ENCODE peak calls at places on chromosomes 13 and 19, in seven cellular contexts. D is IMR-90, I is H9, C is H1, H is trophoblast cell, Y is mesendoderm, G is mesenchymal stem cell. A is an unnamed sample.

GRCh38 chr13:42377640-42378382 is 105.9 kb downstream of the AKAP11 start:
- DNase-seq in D (no peak), I (no peak), C (no peak), H (no peak), Y (peak), G (peak), A (no peak)

GRCh38 chr13:111511805-111512504 is 191.5 kb downstream of the TEX29 start:
- DNase-seq in D (no peak), I (peak), C (no peak), H (no peak), Y (no peak), G (no peak), A (no peak)

GRCh38 chr19:8451885-8452284 is 7.1 kb downstream of the HNRNPM start:
- DNase-seq in D (peak), I (no peak), C (no peak), H (no peak), Y (peak), G (peak), A (no peak)

GRCh38 chr13:112531263-112531794 is 56.6 kb downstream of the TUBGCP3 start:
- DNase-seq in D (no peak), I (no peak), C (no peak), H (no peak), Y (no peak), G (no peak), A (no peak)

GRCh38 chr19:29673451-29674371 is 8.4 kb downstream of the PLEKHF1 start:
- DNase-seq in D (no peak), I (no peak), C (no peak), H (no peak), Y (no peak), G (no peak), A (no peak)

GRCh38 chr13:49627831-49628652 is at the start of gene ARL11:
- DNase-seq in D (no peak), I (peak), C (peak), H (peak), Y (peak), G (no peak), A (no peak)

GRCh38 chr13:100089633-100090032 is 740 bp downstream of the PCCA start:
- DNase-seq in D (peak), I (no peak), C (no peak), H (no peak), Y (no peak), G (peak), A (no peak)

GRCh38 chr13:77239312-77239711 is 87.6 kb downstream of the MYCBP2 start:
- DNase-seq in D (peak), I (no peak), C (no peak), H (no peak), Y (no peak), G (no peak), A (no peak)

GRCh38 chr19:10863107-10863700 is 8.1 kb upstream of the CARM1 start:
- DNase-seq in D (no peak), I (no peak), C (no peak), H (peak), Y (no peak), G (peak), A (no peak)

GRCh38 chr13:89568276-89568675 is 1779.2 kb upstream of the MIR17HG start:
- DNase-seq in D (no peak), I (no peak), C (no peak), H (no peak), Y (no peak), G (peak), A (no peak)

GRCh38 chr13:77338961-77339401 is 12.1 kb upstream of the MYCBP2 start:
- DNase-seq in D (no peak), I (no peak), C (no peak), H (no peak), Y (no peak), G (no peak), A (no peak)

GRCh38 chr13:91383836-91384235 is 14.6 kb upstream of the GPC5 start:
- DNase-seq in D (no peak), I (no peak), C (no peak), H (no peak), Y (no peak), G (no peak), A (no peak)

GRCh38 chr13:113275387-113275786 is 21.7 kb upstream of the LAMP1 start:
- DNase-seq in D (peak), I (peak), C (no peak), H (no peak), Y (peak), G (peak), A (no peak)

GRCh38 chr13:43815204-43815603 is 28.4 kb upstream of the ENOX1 start:
- DNase-seq in D (peak), I (no peak), C (no peak), H (peak), Y (peak), G (peak), A (no peak)

GRCh38 chr19:11092181-11092538 is 2.9 kb downstream of the LDLR start:
- DNase-seq in D (peak), I (no peak), C (no peak), H (peak), Y (no peak), G (peak), A (no peak)

GRCh38 chr13:47933688-47934011 is 67.4 kb downstream of the SUCLA2 start:
- DNase-seq in D (peak), I (no peak), C (no peak), H (no peak), Y (no peak), G (peak), A (no peak)

GRCh38 chr13:27170221-27170520 is 1.4 kb downstream of the USP12 start:
- DNase-seq in D (peak), I (no peak), C (no peak), H (no peak), Y (no peak), G (peak), A (no peak)

GRCh38 chr13:102091231-102091630 is 310.6 kb downstream of the FGF14 start:
- DNase-seq in D (no peak), I (peak), C (peak), H (no peak), Y (peak), G (peak), A (no peak)

GRCh38 chr13:87656311-87656710 is 14.9 kb upstream of the SLITRK5 start:
- DNase-seq in D (no peak), I (no peak), C (no peak), H (no peak), Y (no peak), G (no peak), A (no peak)

GRCh38 chr19:34336781-34337271 is 28.2 kb upstream of the GPI start:
- DNase-seq in D (peak), I (no peak), C (no peak), H (no peak), Y (peak), G (peak), A (no peak)

GRCh38 chr13:70960841-70961443 is 852.7 kb upstream of the KLHL1 start:
- DNase-seq in D (peak), I (no peak), C (no peak), H (no peak), Y (peak), G (peak), A (peak)

GRCh38 chr19:40686882-40687524 is 3.4 kb downstream of the NUMBL start:
- DNase-seq in D (no peak), I (no peak), C (no peak), H (no peak), Y (no peak), G (no peak), A (no peak)

GRCh38 chr13:79679334-79679733 is 198.4 kb downstream of the NDFIP2 start:
- DNase-seq in D (peak), I (peak), C (peak), H (peak), Y (peak), G (peak), A (peak)

GRCh38 chr19:35596366-35596999 is 10.5 kb downstream of the PMIS2 start:
- DNase-seq in D (no peak), I (no peak), C (no peak), H (no peak), Y (peak), G (peak), A (no peak)

GRCh38 chr13:76812206-76812882 is 73.9 kb downstream of the KCTD12 start:
- DNase-seq in D (no peak), I (no peak), C (no peak), H (no peak), Y (no peak), G (no peak), A (no peak)

GRCh38 chr13:53408847-53409568 is 380.4 kb downstream of the OLFM4 start:
- DNase-seq in D (no peak), I (no peak), C (no peak), H (no peak), Y (no peak), G (no peak), A (no peak)

GRCh38 chr13:62294210-62294609 is 878.6 kb upstream of the PCDH20 start:
- DNase-seq in D (peak), I (no peak), C (no peak), H (no peak), Y (no peak), G (peak), A (no peak)

GRCh38 chr13:113359556-113359955 is 4.4 kb downstream of the GRTP1 start:
- DNase-seq in D (no peak), I (no peak), C (no peak), H (no peak), Y (no peak), G (no peak), A (no peak)

GRCh38 chr13:40124648-40125045 is 469.2 kb downstream of the COG6 start:
- DNase-seq in D (no peak), I (no peak), C (no peak), H (no peak), Y (no peak), G (no peak), A (no peak)

GRCh38 chr13:48412881-48413351 is at the start of gene LPAR6:
- DNase-seq in D (peak), I (peak), C (no peak), H (no peak), Y (peak), G (peak), A (no peak)

GRCh38 chr19:17686027-17686511 is 2.1 kb downstream of the UNC13A start:
- DNase-seq in D (no peak), I (peak), C (no peak), H (no peak), Y (peak), G (peak), A (no peak)

GRCh38 chr19:17686592-17687042 is 1.5 kb downstream of the UNC13A start:
- DNase-seq in D (no peak), I (peak), C (no peak), H (no peak), Y (peak), G (peak), A (no peak)

GRCh38 chr19:17687141-17687856 is 855 bp downstream of the UNC13A start:
- DNase-seq in D (no peak), I (peak), C (no peak), H (no peak), Y (peak), G (no peak), A (no peak)

GRCh38 chr19:17684256-17684655 is 3.9 kb downstream of the UNC13A start:
- DNase-seq in D (no peak), I (no peak), C (no peak), H (no peak), Y (no peak), G (no peak), A (no peak)

DNA sequence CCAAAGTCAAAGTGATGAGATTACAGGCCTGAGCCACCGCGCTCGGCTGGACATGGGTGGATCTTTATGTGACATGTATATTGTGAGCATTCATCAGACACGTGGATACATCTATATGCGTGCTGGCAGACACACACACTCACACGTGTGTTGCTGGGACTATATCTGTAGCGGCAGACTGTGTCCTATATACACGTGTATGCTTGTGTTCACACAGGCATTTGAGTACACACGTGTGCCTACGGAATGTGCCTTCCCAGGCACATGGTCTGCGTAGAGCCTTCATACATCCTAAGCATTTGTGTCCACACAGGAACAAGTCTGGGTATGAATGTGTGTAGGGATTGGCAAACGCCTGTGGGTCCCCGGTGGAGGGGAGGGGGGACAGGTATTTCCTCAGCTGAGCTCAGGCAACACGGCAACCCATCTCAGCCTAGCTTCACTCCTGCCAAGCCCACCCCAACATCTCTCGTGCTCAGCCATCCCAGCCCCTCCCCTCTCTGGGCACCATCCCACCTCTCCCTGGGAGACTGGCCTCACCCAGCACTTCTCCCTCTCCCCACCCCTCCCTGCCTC is 2.6 kb downstream of the UNC13A start:
- DNase-seq in D (no peak), I (no peak), C (no peak), H (no peak), Y (no peak), G (no peak), A (no peak)
- H3K4ac ChIP-seq in D (no peak), I (no peak), C (peak), H (no peak), Y (no peak), G (no peak), A (no peak)

GRCh38 chr19:48641850-48642249 is 4.1 kb downstream of the CA11 start:
- DNase-seq in D (no peak), I (no peak), C (no peak), H (no peak), Y (no peak), G (no peak), A (no peak)
- H3K23ac ChIP-seq in D (no peak), I (no peak), C (no peak), H (no peak), Y (no peak), G (no peak), A (no peak)

GRCh38 chr19:3415695-3416094 is 49.3 kb downstream of the NFIC start:
- DNase-seq in D (no peak), I (no peak), C (no peak), H (no peak), Y (no peak), G (no peak), A (no peak)
- H3K4ac ChIP-seq in D (no peak), I (no peak), C (no peak), H (no peak), Y (no peak), G (no peak), A (no peak)

GRCh38 chr19:51083181-51083580 is 494 bp upstream of the KLK14 start:
- DNase-seq in D (no peak), I (no peak), C (no peak), H (no peak), Y (no peak), G (no peak), A (no peak)

GRCh38 chr19:51084505-51084904 is 1.8 kb upstream of the KLK14 start:
- DNase-seq in D (no peak), I (no peak), C (no peak), H (no peak), Y (no peak), G (no peak), A (no peak)

GRCh38 chr19:51081476-51081875 is 1.2 kb downstream of the KLK14 start:
- DNase-seq in D (no peak), I (no peak), C (no peak), H (no peak), Y (no peak), G (no peak), A (no peak)

GRCh38 chr19:51083783-51084182 is 1.1 kb upstream of the KLK14 start:
- DNase-seq in D (no peak), I (no peak), C (no peak), H (no peak), Y (no peak), G (no peak), A (no peak)

GRCh38 chr19:51082641-51083040 is at the start of gene KLK14:
- DNase-seq in D (no peak), I (no peak), C (no peak), H (no peak), Y (no peak), G (no peak), A (no peak)
- H3K23ac ChIP-seq in D (no peak), I (no peak), C (no peak), H (no peak), Y (no peak), G (no peak), A (no peak)

GRCh38 chr19:41906271-41906670 is 22.0 kb downstream of the ERFL start:
- DNase-seq in D (no peak), I (no peak), C (no peak), H (no peak), Y (no peak), G (no peak), A (no peak)

GRCh38 chr19:41907994-41908615 is 20.1 kb downstream of the ERFL start:
- DNase-seq in D (no peak), I (no peak), C (no peak), H (no peak), Y (no peak), G (no peak), A (no peak)

GRCh38 chr19:41908724-41909464 is 19.4 kb downstream of the ERFL start:
- DNase-seq in D (no peak), I (no peak), C (no peak), H (no peak), Y (no peak), G (no peak), A (no peak)

GRCh38 chr19:41905273-41906002 is 22.5 kb downstream of the ARHGEF1 start:
- DNase-seq in D (no peak), I (no peak), C (no peak), H (no peak), Y (no peak), G (no peak), A (no peak)

GRCh38 chr19:41906916-41907680 is 21.2 kb downstream of the ERFL start:
- DNase-seq in D (no peak), I (no peak), C (no peak), H (no peak), Y (no peak), G (no peak), A (no peak)
- H3K4ac ChIP-seq in D (no peak), I (no peak), C (no peak), H (no peak), Y (no peak), G (no peak), A (no peak)

GRCh38 chr19:48274173-48274572 is 4.3 kb downstream of the ZNF114 start:
- DNase-seq in D (peak), I (no peak), C (no peak), H (no peak), Y (no peak), G (no peak), A (no peak)

GRCh38 chr19:48274938-48275337 is 5.1 kb downstream of the ZNF114 start:
- DNase-seq in D (no peak), I (no peak), C (no peak), H (no peak), Y (no peak), G (no peak), A (no peak)

DNA sequence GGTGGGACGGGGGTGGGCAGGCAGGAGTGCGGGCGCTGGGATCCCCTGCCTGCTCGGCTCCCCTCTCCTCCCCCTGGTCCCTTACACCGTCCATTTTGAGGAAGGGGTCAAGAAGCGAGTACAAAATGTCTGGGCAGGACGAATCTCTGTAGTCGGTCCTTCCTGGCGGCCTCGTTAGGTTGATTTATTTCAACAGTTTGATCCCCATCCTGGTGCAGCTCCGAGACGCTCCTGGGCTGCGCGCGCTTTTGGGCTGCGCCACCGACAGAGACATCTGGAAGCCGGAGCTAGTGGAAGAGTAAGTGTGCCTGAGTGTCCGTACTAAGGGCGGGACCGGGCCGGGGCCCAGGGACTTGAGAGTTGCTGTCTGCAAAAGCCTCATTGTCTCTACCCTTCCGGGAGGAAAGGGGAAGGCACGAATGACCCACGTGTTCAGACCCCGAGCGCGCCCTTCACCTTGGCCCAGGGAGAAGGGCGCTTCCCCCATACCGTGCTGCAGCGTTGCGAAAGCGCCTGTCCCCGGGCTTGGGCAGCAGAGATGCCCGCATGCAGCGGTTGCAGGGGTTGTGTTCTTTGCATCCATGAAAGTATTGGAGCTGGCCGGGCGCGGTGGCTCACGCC is 1.8 kb downstream of the ZNF114 start:
- DNase-seq in D (peak), I (peak), C (peak), H (peak), Y (peak), G (peak), A (peak)
- H3K23ac ChIP-seq in D (peak), I (no peak), C (no peak), H (no peak), Y (peak), G (no peak), A (peak)